ENCODE peak calls at places on chromosomes 6 and 20, in four cellular contexts. Z is cardiac muscle cell; U is mammary epithelial cell; I is effector memory CD4-positive, alpha-beta T cell. S is an unnamed sample.

GRCh38 chr6:22886881-22887581 is 317.7 kb downstream of the HDGFL1 start:
- DNase-seq in Z (peak; percentile 31), U (peak; percentile 60), I (no peak), S (no peak)

GRCh38 chr6:7587631-7588100 is 2.3 kb upstream of the SNRNP48 start:
- DNase-seq in I (no peak), U (peak; percentile 73), Z (peak; percentile 19), S (peak; percentile 13)

GRCh38 chr6:33967266-33967767 is 163.5 kb upstream of the MLN start:
- DNase-seq in I (no peak), Z (no peak), U (no peak), S (no peak)

GRCh38 chr6:43729537-43729936 is 40.5 kb upstream of the VEGFA start:
- DNase-seq in I (no peak), U (no peak), Z (no peak), S (no peak)

GRCh38 chr6:89298680-89299450 is 16.2 kb downstream of the GABRR2 start:
- DNase-seq in Z (peak; percentile 47), I (peak; percentile 49), U (peak; percentile 21), S (no peak)

GRCh38 chr6:155107432-155108069 is 112.4 kb downstream of the TIAM2 start:
- DNase-seq in I (no peak), U (no peak), Z (no peak), S (no peak)

GRCh38 chr20:1813101-1813529 is 82.1 kb upstream of the SIRPA start:
- DNase-seq in Z (peak; percentile 80), I (no peak), U (peak; percentile 84), S (peak; percentile 81)

GRCh38 chr6:45502446-45502845 is 124.7 kb upstream of the SUPT3H start:
- DNase-seq in U (peak; percentile 1), I (no peak), Z (no peak), S (no peak)

GRCh38 chr6:158231551-158232444 is 63.6 kb downstream of the GTF2H5 start:
- DNase-seq in I (peak; percentile 74), Z (peak; percentile 76), U (peak; percentile 60), S (peak; percentile 74)

GRCh38 chr6:127022297-127022696 is 96.2 kb upstream of the RSPO3 start:
- DNase-seq in I (no peak), U (no peak), Z (peak; percentile 31), S (no peak)

GRCh38 chr20:49674383-49675352 is 39.0 kb downstream of the B4GALT5 start:
- DNase-seq in U (peak; percentile 63), Z (peak; percentile 57), I (no peak), S (peak; percentile 94)

GRCh38 chr20:44894959-44895358 is 9.5 kb downstream of the YWHAB start:
- DNase-seq in I (no peak), U (no peak), Z (no peak), S (no peak)

GRCh38 chr20:47389867-47390347 is 33.4 kb upstream of the ZMYND8 start:
- DNase-seq in I (no peak), Z (peak; percentile 40), U (peak; percentile 89), S (peak; percentile 78)

GRCh38 chr6:11054722-11055121 is 10.6 kb upstream of the ELOVL2 start:
- DNase-seq in U (no peak), Z (no peak), I (no peak), S (no peak)

GRCh38 chr6:11058406-11058805 is 14.3 kb upstream of the ELOVL2 start:
- DNase-seq in U (no peak), I (no peak), Z (peak; percentile 69), S (no peak)

GRCh38 chr6:11053307-11053706 is 9.2 kb upstream of the ELOVL2 start:
- DNase-seq in I (no peak), Z (no peak), U (no peak), S (no peak)

GRCh38 chr6:11056871-11057270 is 12.8 kb upstream of the ELOVL2 start:
- DNase-seq in Z (no peak), U (no peak), I (no peak), S (no peak)

GRCh38 chr6:11055127-11055627 is 11.1 kb upstream of the ELOVL2 start:
- DNase-seq in U (no peak), I (no peak), Z (no peak), S (no peak)
- H3K27ac ChIP-seq in U (no peak overlapping the region), I (no peak overlapping the region), Z (no peak overlapping the region), S (no peak overlapping the region)

DNA sequence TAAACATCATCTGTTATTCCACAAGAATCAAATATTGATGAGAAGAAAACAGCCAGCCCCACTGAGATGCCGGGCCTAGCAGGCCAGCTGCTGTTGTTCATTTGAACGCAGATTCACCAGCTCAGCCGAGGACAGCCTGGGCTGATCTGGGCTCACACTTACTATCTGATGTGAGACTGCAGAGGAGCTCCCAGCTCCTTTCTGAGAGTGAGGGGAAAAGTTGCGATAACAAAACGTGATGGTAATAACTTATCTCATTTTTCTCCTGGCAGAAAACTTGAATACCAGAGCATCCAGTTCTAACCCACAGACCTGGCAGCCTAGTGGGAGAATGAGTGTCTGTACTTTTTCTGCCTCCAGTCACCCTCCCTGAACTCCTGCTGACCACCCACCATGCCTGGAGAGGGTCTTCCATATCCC is 14.5 kb upstream of the BNIP5 start:
- DNase-seq in I (no peak), U (no peak), Z (peak; percentile 91), S (no peak)
- H3K27ac ChIP-seq in I (no peak overlapping the region), U (no peak overlapping the region), Z (peak overlapping the region; percentile 65), S (no peak overlapping the region)

GRCh38 chr6:144007779-144008500 is at the start of gene PLAGL1:
- DNase-seq in I (no peak), U (peak; percentile 57), Z (peak; percentile 83), S (peak; percentile 28)
- H3K27ac ChIP-seq in I (no peak within 1 kb of the TSS), U (peak within 1 kb of the TSS; percentile 77), Z (no peak within 1 kb of the TSS), S (peak within 1 kb of the TSS; percentile 65)

GRCh38 chr6:53581161-53581560 is 36.3 kb upstream of the GCLC start:
- DNase-seq in I (no peak), U (peak; percentile 82), Z (peak; percentile 46), S (no peak)
- H3K27ac ChIP-seq in I (no peak overlapping the region), U (no peak overlapping the region), Z (no peak overlapping the region), S (no peak overlapping the region)

GRCh38 chr20:10591956-10592521 is 81.8 kb downstream of the JAG1 start:
- DNase-seq in I (no peak), U (no peak), Z (no peak), S (no peak)

GRCh38 chr20:10595230-10595629 is 78.6 kb downstream of the JAG1 start:
- DNase-seq in Z (no peak), I (no peak), U (no peak), S (no peak)

GRCh38 chr20:10594286-10594868 is 79.4 kb downstream of the JAG1 start:
- DNase-seq in I (no peak), U (peak; percentile 94), Z (no peak), S (no peak)

GRCh38 chr20:10586296-10586695 is 87.5 kb downstream of the JAG1 start:
- DNase-seq in U (no peak), I (no peak), Z (no peak), S (no peak)

DNA sequence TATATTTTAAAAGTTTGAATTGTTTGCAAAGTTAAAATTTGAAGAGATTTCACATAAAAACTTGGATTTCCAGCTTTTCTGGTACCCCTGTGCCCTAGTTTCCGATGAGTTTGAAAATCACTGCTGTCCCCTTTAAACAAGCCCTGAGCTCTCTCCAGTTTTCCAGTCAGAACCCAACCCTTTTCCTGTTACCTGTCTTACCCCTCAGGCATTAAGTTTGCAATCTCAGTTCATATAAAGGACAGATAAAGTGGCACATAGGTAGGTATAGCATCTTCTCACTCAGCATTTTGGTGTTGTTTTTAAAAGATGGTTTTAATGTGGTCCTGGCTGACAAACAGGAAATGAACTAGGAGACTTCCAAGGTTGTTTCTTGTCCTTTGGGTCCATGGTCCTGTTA is 82.8 kb downstream of the JAG1 start:
- DNase-seq in I (no peak), Z (no peak), U (peak; percentile 71), S (peak; percentile 47)
- H3K27ac ChIP-seq in I (no peak overlapping the region), Z (no peak overlapping the region), U (peak overlapping the region; percentile 48), S (no peak overlapping the region)

GRCh38 chr6:13672904-13673303 is 38.7 kb downstream of the RANBP9 start:
- DNase-seq in U (no peak), I (no peak), Z (no peak), S (no peak)

GRCh38 chr6:13673368-13673767 is 38.3 kb downstream of the RANBP9 start:
- DNase-seq in U (no peak), Z (no peak), I (no peak), S (no peak)

GRCh38 chr6:13669476-13669875 is 42.2 kb downstream of the RANBP9 start:
- DNase-seq in I (no peak), U (no peak), Z (no peak), S (no peak)

GRCh38 chr6:13673825-13674444 is 37.7 kb downstream of the RANBP9 start:
- DNase-seq in I (no peak), Z (no peak), U (no peak), S (no peak)

DNA sequence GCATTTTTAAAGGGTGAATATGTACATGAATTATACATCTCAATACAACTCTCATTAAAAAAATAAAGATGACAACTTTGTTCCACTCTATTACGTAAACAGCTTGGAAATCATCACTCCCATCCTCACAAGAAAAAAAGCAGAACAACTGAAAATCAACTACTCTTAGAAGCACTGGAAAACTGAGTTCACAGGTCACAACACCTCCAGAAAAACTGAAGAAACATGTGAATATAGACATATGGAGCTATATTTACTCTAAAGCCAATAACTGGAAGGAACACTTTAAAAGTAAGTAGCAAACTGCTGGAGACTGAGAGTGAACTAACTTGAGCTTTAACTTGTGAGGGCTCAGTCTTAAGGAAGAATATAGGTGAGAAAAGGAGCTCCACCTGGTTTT is 39.9 kb downstream of the RANBP9 start:
- DNase-seq in Z (no peak), U (no peak), I (no peak), S (no peak)
- H3K27ac ChIP-seq in Z (no peak overlapping the region), U (no peak overlapping the region), I (no peak overlapping the region), S (no peak overlapping the region)

DNA sequence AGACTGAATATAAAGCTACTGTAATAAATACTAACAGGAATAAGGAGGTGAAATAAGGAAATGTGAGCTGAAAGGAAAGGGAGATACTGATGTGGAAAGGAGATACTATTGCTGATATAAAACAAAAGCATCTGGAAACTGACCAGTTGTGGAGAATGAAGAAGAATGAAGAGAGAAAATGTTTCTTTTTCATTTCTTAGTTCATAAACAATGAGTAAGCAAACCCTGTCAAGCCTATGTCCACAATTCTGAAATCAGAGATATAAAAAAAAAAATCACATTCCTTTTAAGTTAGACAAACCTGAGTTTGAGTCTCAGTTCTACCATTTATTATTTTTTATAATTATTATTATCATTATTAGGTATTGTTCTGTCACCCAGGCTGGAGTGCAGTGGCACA is 121.6 kb upstream of the GJE1 start:
- DNase-seq in U (no peak), Z (peak; percentile 23), I (no peak), S (no peak)
- H3K27ac ChIP-seq in U (no peak overlapping the region), Z (no peak overlapping the region), I (no peak overlapping the region), S (no peak overlapping the region)

DNA sequence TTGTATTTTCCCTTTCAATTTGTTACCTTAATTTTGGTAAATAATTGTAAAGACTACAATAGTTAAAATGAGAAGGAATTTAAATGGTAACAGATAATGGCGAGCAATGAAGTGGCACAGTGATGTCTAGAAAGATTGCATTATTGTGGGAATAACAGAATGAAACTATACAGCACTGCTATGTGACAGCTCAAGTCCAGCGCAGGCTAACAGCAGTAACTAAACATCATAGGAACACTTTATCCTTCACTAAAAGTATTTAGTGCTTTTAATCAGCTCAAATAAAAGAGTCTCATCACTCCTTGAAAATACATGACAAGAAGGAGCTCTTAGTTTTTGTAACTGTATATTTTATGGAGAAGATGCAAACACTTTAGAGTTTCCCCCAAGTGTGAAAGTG is 190.8 kb downstream of the TENT5A start:
- DNase-seq in I (no peak), U (no peak), Z (peak; percentile 17), S (no peak)
- H3K27ac ChIP-seq in I (no peak overlapping the region), U (no peak overlapping the region), Z (no peak overlapping the region), S (no peak overlapping the region)